ENCODE peak calls at places on chromosomes 2 and 18, in six cellular contexts. U is Caco-2, Z is mesenchymal stem cell, O is heart right ventricle, S is small intestine, F is fibroblast of lung. X is an unnamed sample. For H3K36me3 and H3K4me1, the result is how much of the 10 kb centered on the place peaks cover.

GRCh38 chr2:96264656-96265348 is 995 bp downstream of the TMEM127 start:
- DNase-seq in S (no peak), U (no peak), F (peak), O (peak), Z (peak), X (no peak)

GRCh38 chr2:169001116-169001815 is 29.9 kb downstream of the ABCB11 start:
- DNase-seq in S (no peak), O (no peak), U (no peak), F (peak), Z (no peak), X (no peak)

GRCh38 chr18:8726281-8726680 is 20.9 kb downstream of the MTCL1 start:
- DNase-seq in U (no peak), F (no peak), Z (no peak), S (no peak), O (no peak), X (no peak)

GRCh38 chr2:147327636-147328035 is 517.2 kb upstream of the ACVR2A start:
- DNase-seq in F (no peak), Z (no peak), S (no peak), U (no peak), O (no peak), X (no peak)

GRCh38 chr2:61328707-61329251 is 142.1 kb downstream of the USP34 start:
- DNase-seq in S (peak), Z (peak), O (no peak), F (peak), U (no peak), X (no peak)

GRCh38 chr18:8480506-8481328 is 128.5 kb upstream of the RAB12 start:
- DNase-seq in S (peak), O (peak), F (peak), U (peak), Z (peak), X (peak)

GRCh38 chr18:49612515-49613033 is 50.7 kb downstream of the LIPG start:
- DNase-seq in S (no peak), F (no peak), U (no peak), O (no peak), Z (no peak), X (no peak)

GRCh38 chr2:74834806-74835755 is 1.2 kb downstream of the HK2 start:
- DNase-seq in U (peak), F (peak), Z (peak), S (no peak), O (peak), X (peak)

GRCh38 chr2:16139663-16140610 is 199.6 kb downstream of the MYCN start:
- DNase-seq in Z (no peak), U (no peak), O (no peak), S (peak), F (no peak), X (no peak)

GRCh38 chr2:181474227-181474626 is 17.0 kb downstream of the ITGA4 start:
- DNase-seq in Z (peak), S (no peak), O (no peak), U (no peak), F (no peak), X (no peak)

GRCh38 chr2:71747573-71747972 is 294.2 kb downstream of the DYSF start:
- DNase-seq in U (no peak), O (no peak), Z (no peak), F (no peak), S (peak), X (no peak)

GRCh38 chr2:222318026-222318711 is 19.4 kb upstream of the PAX3 start:
- DNase-seq in S (peak), Z (peak), O (peak), U (peak), F (peak), X (peak)

GRCh38 chr2:120555066-120555465 is 180.6 kb upstream of the GLI2 start:
- DNase-seq in O (no peak), Z (no peak), F (no peak), S (no peak), U (no peak), X (no peak)

GRCh38 chr2:95388091-95388692 is 14.3 kb upstream of the FAHD2A start:
- DNase-seq in O (no peak), S (no peak), F (no peak), Z (no peak), U (no peak), X (no peak)

DNA sequence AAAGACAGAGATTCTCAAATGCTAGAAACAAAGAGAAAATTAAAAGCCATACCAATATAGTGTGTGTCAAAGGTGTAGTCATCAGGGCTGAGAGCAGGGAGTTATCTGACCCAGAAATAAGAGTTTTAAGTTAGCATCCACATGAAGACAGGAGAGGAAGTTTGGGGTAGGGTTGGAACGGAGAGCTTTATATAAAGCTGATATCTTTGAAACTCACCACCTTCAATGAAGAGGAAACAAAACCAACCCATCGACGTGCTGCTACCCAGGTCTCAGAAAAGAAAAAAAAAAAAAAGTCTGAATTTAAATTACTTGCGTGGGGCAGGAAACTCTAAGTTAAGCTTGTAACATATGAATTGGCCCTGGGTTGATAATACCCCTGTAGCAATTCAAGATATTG is 42.4 kb downstream of the ARL4C start:
- DNase-seq in F (no peak), O (no peak), Z (no peak), S (peak), U (no peak), X (no peak)
- H3K4me3 ChIP-seq in F (no peak), O (no peak), Z (no peak), S (no peak), U (no peak), X (no peak)

GRCh38 chr2:117933884-117934354 is 80.0 kb downstream of the CCDC93 start:
- DNase-seq in Z (peak), S (no peak), F (no peak), U (no peak), O (no peak), X (no peak)

GRCh38 chr2:117935436-117935835 is 78.4 kb downstream of the CCDC93 start:
- DNase-seq in F (no peak), Z (no peak), S (no peak), U (no peak), O (no peak), X (no peak)

GRCh38 chr2:117935954-117936353 is 77.9 kb downstream of the CCDC93 start:
- DNase-seq in U (no peak), F (no peak), O (no peak), S (no peak), Z (no peak), X (no peak)

GRCh38 chr2:117938611-117939010 is 75.3 kb downstream of the CCDC93 start:
- DNase-seq in Z (no peak), F (no peak), U (no peak), S (no peak), O (no peak), X (no peak)

DNA sequence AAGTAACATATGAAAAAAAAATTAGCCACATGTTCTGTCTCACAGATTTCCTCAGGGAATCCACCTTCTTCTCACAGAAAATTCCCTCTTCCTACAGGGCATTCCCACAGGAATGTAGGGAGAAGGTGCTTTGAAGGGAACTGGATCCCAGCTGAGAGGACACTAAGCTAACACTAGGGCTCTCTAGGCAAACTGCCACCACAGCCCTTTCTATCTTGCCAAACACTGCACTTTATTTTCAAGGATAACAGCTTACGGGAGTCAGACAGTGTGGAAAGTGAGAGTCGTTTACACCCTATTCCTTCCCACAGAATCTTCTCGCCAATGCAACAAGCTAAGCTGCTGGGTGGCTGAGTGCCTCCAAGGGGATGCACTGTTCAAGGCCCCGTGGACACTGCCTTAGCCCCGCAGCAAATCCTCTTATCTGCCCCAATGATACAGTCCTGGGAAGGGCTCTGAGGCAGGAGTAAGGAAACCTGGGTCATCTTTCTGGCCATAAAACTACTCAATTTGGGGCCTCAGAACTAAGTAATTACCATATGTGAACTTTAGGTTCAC is 76.9 kb downstream of the CCDC93 start:
- DNase-seq in O (peak), F (no peak), Z (no peak), U (no peak), S (no peak), X (peak)
- H3K36me3 ChIP-seq in O (half or more), F (under half), Z (half or more), U (under half), S (half or more), X (half or more)

GRCh38 chr2:234245945-234246344 is 195.4 kb downstream of the SPP2 start:
- DNase-seq in S (no peak), Z (peak), F (peak), O (no peak), U (no peak), X (no peak)
- H3K4me1 ChIP-seq in S (under half), Z (under half), F (under half), O (under half), U (under half), X (under half)

GRCh38 chr2:64992990-64993389 is 3.8 kb downstream of the SLC1A4 start:
- DNase-seq in F (no peak), U (no peak), O (no peak), S (no peak), Z (no peak), X (no peak)

GRCh38 chr2:64989982-64990614 is 899 bp downstream of the SLC1A4 start:
- DNase-seq in F (no peak), O (peak), Z (peak), U (no peak), S (no peak), X (no peak)

GRCh38 chr2:64992218-64992617 is 3.0 kb downstream of the SLC1A4 start:
- DNase-seq in Z (no peak), U (no peak), S (no peak), F (no peak), O (no peak), X (no peak)

GRCh38 chr2:64989126-64989981 is at the start of gene SLC1A4:
- DNase-seq in U (peak), O (peak), F (peak), S (peak), Z (peak), X (peak)

GRCh38 chr2:64990823-64991222 is 1.6 kb downstream of the SLC1A4 start:
- DNase-seq in F (no peak), S (no peak), O (no peak), Z (peak), U (no peak), X (no peak)
- H3K4me3 ChIP-seq in F (peak), S (peak), O (peak), Z (peak), U (no peak), X (peak)

DNA sequence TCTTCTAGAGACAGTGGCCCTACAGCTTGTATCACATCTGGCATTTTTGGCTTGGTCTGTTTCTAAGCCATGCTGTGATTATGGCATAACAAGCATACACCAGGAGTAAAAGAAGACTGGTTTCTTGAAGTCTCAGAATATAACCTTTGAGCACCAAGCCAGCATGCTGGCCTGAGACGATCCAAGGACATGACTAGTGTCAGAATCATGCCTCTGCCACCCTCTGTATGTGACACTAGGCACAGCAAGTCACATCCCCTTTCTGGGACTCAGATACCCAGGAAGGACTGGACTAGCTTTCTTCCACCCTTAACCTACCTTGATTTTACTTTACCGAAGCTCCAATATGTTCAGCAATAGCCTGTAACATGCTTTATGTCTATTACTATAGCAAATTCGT is 345.5 kb downstream of the SETBP1 start:
- DNase-seq in S (no peak), U (no peak), F (no peak), O (no peak), Z (no peak), X (no peak)
- H3K36me3 ChIP-seq in S (under half), U (under half), F (under half), O (under half), Z (under half), X (under half)

X was measured in left ventricle myocardium inferior.